ENCODE peak calls at places on chromosomes 16 and 17, in five cellular contexts. K, T, N, R and D are unnamed samples.

GRCh38 chr17:62321451-62321850 is 58.9 kb upstream of the EFCAB3 start:
- DNase-seq in K (no peak), N (no peak), T (no peak), R (no peak), D (no peak)

GRCh38 chr16:8278181-8278580 is 312.1 kb downstream of the TMEM114 start:
- DNase-seq in T (no peak), N (no peak), K (no peak), R (no peak), D (no peak)

GRCh38 chr16:79997257-79997656 is 396.7 kb upstream of the MAF start:
- DNase-seq in N (no peak), R (no peak), K (no peak), T (peak; percentile 32), D (no peak)

GRCh38 chr16:83185902-83186301 is 559.1 kb downstream of the CDH13 start:
- DNase-seq in N (no peak), T (no peak), R (no peak), K (no peak), D (no peak)

GRCh38 chr17:68134046-68134637 is 98.6 kb downstream of the KPNA2 start:
- DNase-seq in R (no peak), K (no peak), T (no peak), N (no peak), D (no peak)

GRCh38 chr16:31201511-31202401 is 804 bp downstream of the PYCARD start:
- DNase-seq in T (no peak), N (peak; percentile 44), K (peak; percentile 90), R (peak; percentile 79), D (peak; percentile 66)

GRCh38 chr17:79626156-79626890 is 15.5 kb upstream of the RBFOX3 start:
- DNase-seq in K (peak; percentile 50), T (no peak), R (no peak), N (no peak), D (peak; percentile 44)

GRCh38 chr16:30144017-30144416 is 21.0 kb upstream of the MAPK3 start:
- DNase-seq in T (no peak), R (no peak), K (no peak), N (no peak), D (no peak)

GRCh38 chr17:37847811-37848331 is 76.3 kb upstream of the TBC1D3K start:
- DNase-seq in R (no peak), T (no peak), K (no peak), N (no peak), D (no peak)

GRCh38 chr16:75997606-75998005 is 271.3 kb upstream of the CPHXL start:
- DNase-seq in R (no peak), N (no peak), K (no peak), T (no peak), D (no peak)

GRCh38 chr17:51764387-51764971 is 394.0 kb downstream of the CA10 start:
- DNase-seq in T (peak; percentile 78), N (no peak), K (no peak), R (no peak), D (no peak)

GRCh38 chr16:53666816-53667415 is 36.7 kb downstream of the RPGRIP1L start:
- DNase-seq in K (no peak), T (no peak), R (no peak), N (no peak), D (no peak)

GRCh38 chr16:22300427-22301071 is 3.3 kb downstream of the POLR3E start:
- DNase-seq in N (peak; percentile 57), T (peak; percentile 65), K (peak; percentile 79), R (no peak), D (no peak)

GRCh38 chr16:83285921-83286320 is 521.9 kb upstream of the HSBP1 start:
- DNase-seq in R (no peak), T (no peak), K (no peak), N (no peak), D (no peak)

GRCh38 chr17:14061666-14062560 is 7.4 kb upstream of the COX10 start:
- DNase-seq in N (no peak), T (no peak), K (no peak), R (no peak), D (no peak)

GRCh38 chr17:20224379-20224778 is 215.2 kb downstream of the SPECC1 start:
- DNase-seq in K (no peak), N (no peak), R (no peak), T (no peak), D (no peak)

GRCh38 chr16:23668225-23668624 is 10.5 kb upstream of the PLK1 start:
- DNase-seq in K (no peak), T (no peak), N (no peak), R (no peak), D (no peak)

GRCh38 chr16:8863594-8864424 is 5.0 kb downstream of the CARHSP1 start:
- DNase-seq in T (peak; percentile 59), N (peak; percentile 54), R (no peak), K (no peak), D (no peak)

GRCh38 chr17:47266782-47267181 is 13.2 kb downstream of the ITGB3 start:
- DNase-seq in N (no peak), T (no peak), K (no peak), R (no peak), D (no peak)

GRCh38 chr17:75691371-75692290 is 24.5 kb downstream of the SAP30BP start:
- DNase-seq in K (peak; percentile 34), T (no peak), R (no peak), N (no peak), D (no peak)

GRCh38 chr16:31542763-31543162 is 15.1 kb downstream of the AHSP start:
- DNase-seq in N (no peak), R (no peak), T (no peak), K (no peak), D (no peak)

GRCh38 chr16:88003316-88003715 is 52.1 kb downstream of the BANP start:
- DNase-seq in N (no peak), K (peak; percentile 22), T (no peak), R (no peak), D (no peak)

GRCh38 chr17:61504697-61505096 is 52.5 kb downstream of the TBX4 start:
- DNase-seq in T (no peak), N (no peak), K (no peak), R (no peak), D (no peak)

GRCh38 chr16:73735018-73735417 is 561.6 kb upstream of the PSMD7 start:
- DNase-seq in K (no peak), T (no peak), N (no peak), R (no peak), D (no peak)

GRCh38 chr17:75498726-75499213 is 16.6 kb downstream of the CASKIN2 start:
- DNase-seq in N (peak; percentile 35), K (peak; percentile 71), R (peak; percentile 65), T (no peak), D (no peak)

GRCh38 chr16:88570691-88571092 is 489 bp downstream of the ZC3H18 start:
- DNase-seq in N (peak; percentile 31), K (no peak), T (peak; percentile 26), R (peak; percentile 64), D (no peak)

GRCh38 chr16:29645699-29646187 is 17.3 kb upstream of the SPN start:
- DNase-seq in T (no peak), R (no peak), K (no peak), N (no peak), D (no peak)

GRCh38 chr17:3622977-3623594 is 13.0 kb downstream of the SHPK start:
- DNase-seq in N (no peak), T (no peak), R (no peak), K (no peak), D (no peak)

GRCh38 chr17:44324092-44324570 is 492 bp downstream of the SLC25A39 start:
- DNase-seq in T (peak; percentile 44), K (no peak), R (no peak), N (no peak), D (peak; percentile 79)

GRCh38 chr16:30903596-30903995 is 7.2 kb downstream of the CTF1 start:
- DNase-seq in R (no peak), T (no peak), K (no peak), N (no peak), D (no peak)

GRCh38 chr16:19375561-19376158 is 42.0 kb upstream of the TMC5 start:
- DNase-seq in K (no peak), T (peak; percentile 59), N (peak; percentile 15), R (no peak), D (no peak)

GRCh38 chr17:36602030-36602737 is 801 bp downstream of the MRM1 start:
- DNase-seq in T (peak; percentile 17), K (peak; percentile 80), R (peak; percentile 59), N (no peak), D (peak; percentile 65)

GRCh38 chr17:9766970-9767369 is 24.4 kb downstream of the DHRS7C start:
- DNase-seq in T (no peak), R (no peak), N (no peak), K (no peak), D (no peak)

GRCh38 chr16:49019081-49019633 is 262.5 kb downstream of the CBLN1 start:
- DNase-seq in R (no peak), T (peak; percentile 42), K (no peak), N (no peak), D (no peak)

GRCh38 chr17:71505200-71505599 is 615.6 kb upstream of the SOX9 start:
- DNase-seq in K (no peak), T (no peak), R (no peak), N (no peak), D (no peak)

GRCh38 chr17:58329035-58329807 is 626 bp upstream of the TSPOAP1 start:
- DNase-seq in R (peak; percentile 72), K (peak; percentile 93), N (no peak), T (peak; percentile 25), D (peak; percentile 73)

GRCh38 chr16:50632927-50633800 is 47.9 kb downstream of the SNX20 start:
- DNase-seq in N (no peak), K (no peak), R (no peak), T (no peak), D (no peak)

GRCh38 chr17:42272162-42272561 is 4.0 kb downstream of the STAT5B start:
- DNase-seq in N (no peak), T (no peak), R (no peak), K (no peak), D (no peak)
- H3K27ac ChIP-seq in N (no peak overlapping the region), T (no peak overlapping the region), R (peak overlapping the region; percentile 94), K (peak overlapping the region; percentile 91), D (no peak overlapping the region)

GRCh38 chr16:89695086-89695874 is 6.2 kb downstream of the SPATA2L start:
- DNase-seq in N (no peak), T (no peak), R (no peak), K (peak; percentile 76), D (no peak)
- H3K36me3 ChIP-seq in N (peaks cover 40% of the 10 kb centered on the region), T (peaks cover 8% of the 10 kb centered on the region), R (peaks cover 62% of the 10 kb centered on the region), K (peaks cover 32% of the 10 kb centered on the region), D (peaks cover 16% of the 10 kb centered on the region)

DNA sequence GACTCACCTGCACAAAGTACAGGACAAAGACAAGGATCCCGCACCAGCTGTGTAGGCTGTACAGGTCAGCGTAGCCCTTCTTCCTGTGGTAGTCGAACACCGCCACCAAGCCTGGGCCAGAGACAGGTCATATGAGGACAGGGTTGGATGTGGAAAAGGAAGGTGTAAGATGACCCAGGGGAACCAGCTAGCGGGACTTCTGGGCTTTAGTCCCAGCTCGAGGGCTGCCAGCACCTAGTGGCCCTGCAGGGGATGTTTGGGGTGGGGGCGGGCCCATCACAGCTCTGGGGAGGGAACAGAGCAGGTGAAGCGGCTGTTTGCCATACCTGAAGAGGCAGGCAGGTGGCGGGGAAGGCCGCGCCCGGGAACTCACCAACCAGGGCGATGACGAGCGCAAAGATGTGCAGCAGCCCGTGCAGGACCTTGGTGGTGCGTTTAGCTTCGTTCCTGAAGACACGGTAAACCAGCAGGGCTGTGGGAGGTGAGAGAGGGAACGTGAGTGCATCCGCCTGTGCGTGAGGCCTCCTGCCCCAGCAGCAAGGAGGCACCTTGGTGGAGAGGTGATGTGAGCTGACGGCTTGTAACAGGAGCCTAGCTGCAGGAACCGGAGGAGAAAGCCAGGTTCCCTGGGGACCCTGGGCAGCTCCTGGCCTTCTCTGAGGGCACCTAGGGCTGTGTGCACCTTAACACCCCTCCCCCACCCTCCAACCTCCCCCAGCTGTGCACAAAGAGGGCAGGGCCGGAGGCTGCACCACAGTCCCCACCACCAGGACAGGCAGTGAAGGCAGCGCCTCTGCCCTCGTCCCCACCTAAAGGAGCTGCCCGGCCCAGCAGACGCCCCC is 10.2 kb downstream of the CYB561 start:
- DNase-seq in T (no peak), K (no peak), N (no peak), R (no peak), D (peak; percentile 77)
- TF ChIP-seq CTCF in T (no peak), K (no peak), N (no peak), R (no peak), D (peak; percentile 8)

GRCh38 chr17:70169707-70170597 is 620 bp downstream of the KCNJ2 start:
- DNase-seq in R (no peak), N (no peak), T (peak; percentile 13), K (no peak), D (no peak)
- H3K27ac ChIP-seq in R (peak overlapping the region; percentile 96), N (peak overlapping the region; percentile 98), T (no peak overlapping the region), K (peak overlapping the region; percentile 87), D (peak overlapping the region; percentile 84)